ENCODE peak calls at places on chromosome 14, in ten cellular contexts. One of them, this sample, is unnamed. For H3K4me1, the result is how much of the 10 kb centered on the place peaks cover.

GRCh38 chr14:74945852-74946658 is 9.3 kb downstream of the PGF start:
- DNase-seq in A549: peak
- DNase-seq in K562: peak
- DNase-seq in transverse colon: peak
- DNase-seq in H1: peak
- DNase-seq in stomach: peak
- DNase-seq in tibial nerve: peak
- DNase-seq in HepG2: peak
- DNase-seq in suprapubic skin: no peak
- DNase-seq in GM12878: no peak
- DNase-seq in this sample: peak

GRCh38 chr14:94681300-94682060 is 69.3 kb downstream of the SERPINA3 start:
- DNase-seq in H1: no peak
- DNase-seq in tibial nerve: peak
- DNase-seq in HepG2: peak
- DNase-seq in transverse colon: peak
- DNase-seq in K562: peak
- DNase-seq in suprapubic skin: peak
- DNase-seq in GM12878: no peak
- DNase-seq in A549: peak
- DNase-seq in stomach: peak
- DNase-seq in this sample: no peak

GRCh38 chr14:90676859-90677258 is 139.4 kb downstream of the TTC7B start:
- DNase-seq in H1: no peak
- DNase-seq in K562: no peak
- DNase-seq in transverse colon: no peak
- DNase-seq in A549: no peak
- DNase-seq in tibial nerve: no peak
- DNase-seq in GM12878: no peak
- DNase-seq in suprapubic skin: no peak
- DNase-seq in HepG2: no peak
- DNase-seq in stomach: no peak
- DNase-seq in this sample: no peak

GRCh38 chr14:86673523-86673969 is 1143.6 kb downstream of the FLRT2 start:
- DNase-seq in H1: no peak
- DNase-seq in transverse colon: no peak
- DNase-seq in tibial nerve: no peak
- DNase-seq in GM12878: no peak
- DNase-seq in K562: no peak
- DNase-seq in HepG2: peak
- DNase-seq in A549: no peak
- DNase-seq in stomach: peak
- DNase-seq in suprapubic skin: no peak
- DNase-seq in this sample: no peak

GRCh38 chr14:105072892-105073719 is 7.9 kb upstream of the GPR132 start:
- DNase-seq in HepG2: no peak
- DNase-seq in GM12878: no peak
- DNase-seq in tibial nerve: no peak
- DNase-seq in H1: no peak
- DNase-seq in transverse colon: no peak
- DNase-seq in K562: no peak
- DNase-seq in suprapubic skin: no peak
- DNase-seq in A549: no peak
- DNase-seq in stomach: no peak
- DNase-seq in this sample: no peak

GRCh38 chr14:86654558-86655184 is 1124.7 kb downstream of the FLRT2 start:
- DNase-seq in GM12878: no peak
- DNase-seq in H1: peak
- DNase-seq in suprapubic skin: no peak
- DNase-seq in A549: peak
- DNase-seq in K562: peak
- DNase-seq in transverse colon: peak
- DNase-seq in HepG2: peak
- DNase-seq in stomach: peak
- DNase-seq in tibial nerve: peak
- DNase-seq in this sample: no peak

GRCh38 chr14:34580381-34580780 is 40.9 kb upstream of the EAPP start:
- DNase-seq in tibial nerve: no peak
- DNase-seq in K562: no peak
- DNase-seq in transverse colon: no peak
- DNase-seq in GM12878: no peak
- DNase-seq in stomach: peak
- DNase-seq in H1: no peak
- DNase-seq in suprapubic skin: peak
- DNase-seq in HepG2: no peak
- DNase-seq in A549: no peak
- DNase-seq in this sample: peak

GRCh38 chr14:30211326-30211725 is 283.7 kb upstream of the PRKD1 start:
- DNase-seq in suprapubic skin: no peak
- DNase-seq in K562: no peak
- DNase-seq in stomach: no peak
- DNase-seq in H1: no peak
- DNase-seq in GM12878: no peak
- DNase-seq in HepG2: no peak
- DNase-seq in transverse colon: no peak
- DNase-seq in tibial nerve: no peak
- DNase-seq in A549: no peak
- DNase-seq in this sample: no peak

GRCh38 chr14:104633276-104633861 is 28.8 kb upstream of the TMEM179 start:
- DNase-seq in H1: no peak
- DNase-seq in tibial nerve: no peak
- DNase-seq in HepG2: no peak
- DNase-seq in A549: no peak
- DNase-seq in K562: no peak
- DNase-seq in GM12878: no peak
- DNase-seq in suprapubic skin: no peak
- DNase-seq in transverse colon: no peak
- DNase-seq in stomach: no peak
- DNase-seq in this sample: no peak

GRCh38 chr14:47715330-47715729 is 39.9 kb upstream of the MDGA2 start:
- DNase-seq in HepG2: no peak
- DNase-seq in tibial nerve: no peak
- DNase-seq in K562: no peak
- DNase-seq in transverse colon: no peak
- DNase-seq in GM12878: no peak
- DNase-seq in stomach: no peak
- DNase-seq in A549: no peak
- DNase-seq in suprapubic skin: no peak
- DNase-seq in H1: no peak
- DNase-seq in this sample: no peak

GRCh38 chr14:52906141-52906601 is 44.7 kb downstream of the FERMT2 start:
- DNase-seq in H1: no peak
- DNase-seq in stomach: no peak
- DNase-seq in tibial nerve: no peak
- DNase-seq in suprapubic skin: no peak
- DNase-seq in A549: no peak
- DNase-seq in transverse colon: no peak
- DNase-seq in K562: no peak
- DNase-seq in GM12878: no peak
- DNase-seq in HepG2: no peak
- DNase-seq in this sample: no peak

GRCh38 chr14:32711103-32711680 is 227.5 kb upstream of the NPAS3 start:
- DNase-seq in GM12878: no peak
- DNase-seq in HepG2: peak
- DNase-seq in suprapubic skin: no peak
- DNase-seq in K562: peak
- DNase-seq in transverse colon: no peak
- DNase-seq in tibial nerve: no peak
- DNase-seq in A549: peak
- DNase-seq in H1: no peak
- DNase-seq in stomach: no peak
- DNase-seq in this sample: no peak
- H3K4me1 ChIP-seq in GM12878: under half
- H3K4me1 ChIP-seq in HepG2: under half
- H3K4me1 ChIP-seq in suprapubic skin: under half
- H3K4me1 ChIP-seq in K562: under half
- H3K4me1 ChIP-seq in transverse colon: under half
- H3K4me1 ChIP-seq in tibial nerve: under half
- H3K4me1 ChIP-seq in A549: under half
- H3K4me1 ChIP-seq in H1: under half
- H3K4me1 ChIP-seq in stomach: under half
- H3K4me1 ChIP-seq in this sample: under half

DNA sequence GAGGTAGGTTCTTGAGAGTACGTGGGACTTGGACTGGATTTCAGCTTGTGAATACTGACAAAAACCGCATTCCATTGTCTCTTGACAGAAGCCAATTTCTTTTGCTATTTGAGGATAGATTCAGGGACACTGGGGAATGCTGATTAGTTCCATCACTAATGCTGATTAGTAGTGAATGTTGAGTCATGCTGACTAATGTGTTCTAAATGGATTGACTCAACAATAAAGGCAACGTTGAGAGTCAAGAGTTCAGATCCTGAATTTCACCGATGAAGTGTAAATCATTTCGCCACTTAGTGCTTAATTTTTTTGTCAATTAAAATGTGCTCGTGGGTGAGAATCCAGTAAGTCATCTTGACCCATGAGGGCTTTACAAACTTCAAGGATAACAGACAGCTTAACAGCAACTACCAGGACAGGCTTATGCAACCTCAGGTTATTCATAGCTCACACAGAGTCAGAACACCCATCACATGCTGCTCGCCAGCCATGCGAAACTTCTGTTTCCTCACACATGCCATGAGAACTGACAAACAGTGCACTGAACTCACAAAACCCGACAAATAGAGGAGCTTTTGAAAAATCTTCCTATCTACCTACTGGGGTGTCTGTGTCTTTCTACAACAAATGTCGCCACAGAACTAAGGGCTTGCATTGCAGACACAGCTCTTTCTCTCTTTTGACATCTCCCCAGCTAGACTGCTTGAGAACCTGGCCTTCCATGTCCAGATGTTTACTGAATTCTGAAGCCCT is 316.5 kb downstream of the ZFP36L1 start:
- DNase-seq in HepG2: peak
- DNase-seq in suprapubic skin: no peak
- DNase-seq in K562: no peak
- DNase-seq in transverse colon: peak
- DNase-seq in A549: no peak
- DNase-seq in stomach: no peak
- DNase-seq in tibial nerve: peak
- DNase-seq in GM12878: peak
- DNase-seq in H1: peak
- DNase-seq in this sample: peak
- TF ChIP-seq EP300 in HepG2: no peak
- TF ChIP-seq EP300 in suprapubic skin: no peak
- TF ChIP-seq EP300 in K562: no peak
- TF ChIP-seq EP300 in transverse colon: peak
- TF ChIP-seq EP300 in A549: no peak
- TF ChIP-seq EP300 in stomach: no peak
- TF ChIP-seq EP300 in tibial nerve: peak
- TF ChIP-seq EP300 in GM12878: peak
- TF ChIP-seq EP300 in H1: no peak
- TF ChIP-seq EP300 in this sample: peak

GRCh38 chr14:54567224-54567633 is 301 bp downstream of the SAMD4A start:
- DNase-seq in transverse colon: peak
- DNase-seq in suprapubic skin: peak
- DNase-seq in stomach: peak
- DNase-seq in HepG2: no peak
- DNase-seq in GM12878: no peak
- DNase-seq in tibial nerve: no peak
- DNase-seq in K562: no peak
- DNase-seq in H1: peak
- DNase-seq in A549: no peak
- DNase-seq in this sample: no peak

GRCh38 chr14:54566410-54567223 is at the start of gene SAMD4A:
- DNase-seq in suprapubic skin: peak
- DNase-seq in GM12878: no peak
- DNase-seq in tibial nerve: peak
- DNase-seq in stomach: peak
- DNase-seq in H1: peak
- DNase-seq in HepG2: peak
- DNase-seq in K562: peak
- DNase-seq in A549: peak
- DNase-seq in transverse colon: peak
- DNase-seq in this sample: peak

GRCh38 chr14:54565236-54566151 is 1.4 kb upstream of the SAMD4A start:
- DNase-seq in H1: peak
- DNase-seq in A549: peak
- DNase-seq in GM12878: no peak
- DNase-seq in transverse colon: peak
- DNase-seq in tibial nerve: peak
- DNase-seq in K562: peak
- DNase-seq in suprapubic skin: peak
- DNase-seq in stomach: peak
- DNase-seq in HepG2: peak
- DNase-seq in this sample: peak

GRCh38 chr14:54564799-54565235 is 2.1 kb upstream of the SAMD4A start:
- DNase-seq in stomach: no peak
- DNase-seq in tibial nerve: no peak
- DNase-seq in A549: no peak
- DNase-seq in suprapubic skin: no peak
- DNase-seq in H1: no peak
- DNase-seq in K562: no peak
- DNase-seq in HepG2: peak
- DNase-seq in GM12878: no peak
- DNase-seq in transverse colon: no peak
- DNase-seq in this sample: no peak

GRCh38 chr14:54566152-54566409 is 847 bp upstream of the SAMD4A start:
- DNase-seq in HepG2: no peak
- DNase-seq in transverse colon: no peak
- DNase-seq in A549: no peak
- DNase-seq in K562: no peak
- DNase-seq in suprapubic skin: no peak
- DNase-seq in tibial nerve: no peak
- DNase-seq in stomach: no peak
- DNase-seq in GM12878: no peak
- DNase-seq in H1: peak
- DNase-seq in this sample: no peak
- TF ChIP-seq POLR2A in HepG2: no peak
- TF ChIP-seq POLR2A in transverse colon: no peak
- TF ChIP-seq POLR2A in A549: no peak
- TF ChIP-seq POLR2A in K562: no peak
- TF ChIP-seq POLR2A in suprapubic skin: no peak
- TF ChIP-seq POLR2A in tibial nerve: no peak
- TF ChIP-seq POLR2A in stomach: no peak
- TF ChIP-seq POLR2A in GM12878: no peak
- TF ChIP-seq POLR2A in H1: no peak
- TF ChIP-seq POLR2A in this sample: no peak

DNA sequence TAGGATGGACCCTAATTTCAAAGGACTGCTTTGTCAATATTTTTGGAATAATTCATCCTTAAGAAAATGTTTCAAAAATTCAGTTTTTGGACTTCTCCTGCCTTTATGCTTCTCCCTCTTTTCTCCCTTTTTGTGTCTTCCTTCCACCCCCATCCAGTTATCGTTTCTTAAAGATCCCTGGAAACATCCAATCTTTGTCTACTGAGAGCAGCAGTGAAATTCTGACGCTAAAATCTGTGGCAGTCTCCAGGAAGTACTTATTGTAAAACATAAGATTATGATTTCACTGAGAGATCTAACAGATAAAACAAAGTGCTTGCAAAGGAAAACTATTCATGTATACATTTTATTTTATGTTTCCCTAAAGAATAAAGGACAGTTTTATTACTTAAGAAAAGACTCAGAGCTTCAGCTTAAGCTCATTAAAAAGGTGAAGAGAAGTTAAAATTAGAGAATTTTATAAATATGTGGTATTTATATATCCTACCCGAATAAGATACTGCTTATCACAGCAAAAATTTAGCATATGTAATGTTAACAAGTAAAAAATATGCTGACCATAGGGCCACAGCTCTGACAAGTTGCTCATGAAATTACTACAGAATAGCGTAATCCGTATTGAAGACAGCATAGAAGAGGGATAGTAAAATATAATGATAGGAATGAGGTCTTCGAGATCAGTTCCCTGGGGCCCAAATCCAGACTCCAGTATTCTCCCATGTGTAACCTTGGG is 6.9 kb downstream of the FRMD6 start:
- DNase-seq in H1: no peak
- DNase-seq in transverse colon: no peak
- DNase-seq in A549: no peak
- DNase-seq in tibial nerve: no peak
- DNase-seq in GM12878: no peak
- DNase-seq in HepG2: no peak
- DNase-seq in suprapubic skin: no peak
- DNase-seq in K562: no peak
- DNase-seq in stomach: no peak
- DNase-seq in this sample: no peak
- H3K4me1 ChIP-seq in H1: under half
- H3K4me1 ChIP-seq in transverse colon: under half
- H3K4me1 ChIP-seq in A549: under half
- H3K4me1 ChIP-seq in tibial nerve: under half
- H3K4me1 ChIP-seq in GM12878: under half
- H3K4me1 ChIP-seq in HepG2: under half
- H3K4me1 ChIP-seq in suprapubic skin: half or more
- H3K4me1 ChIP-seq in K562: under half
- H3K4me1 ChIP-seq in stomach: under half
- H3K4me1 ChIP-seq in this sample: under half

This sample was measured in ovary.